ENCODE peak calls at places on chromosome 6, in ten cellular contexts. K is adrenal gland, X is stomach, T is right lobe of liver, J is breast epithelium, W is uterus, Z is IMR-90, L is prostate gland, F is suprapubic skin, R is upper lobe of left lung. N is an unnamed sample. For H3K36me3, the result is how much of the 10 kb centered on the place peaks cover.

GRCh38 chr6:151757506-151757955 is 50.0 kb upstream of the ESR1 start:
- DNase-seq in Z (no peak), L (no peak), R (no peak), J (no peak), W (no peak), F (no peak), X (no peak), K (no peak), T (no peak), N (no peak)

GRCh38 chr6:133001040-133001570 is 186.7 kb downstream of the RPS12 start:
- DNase-seq in T (no peak), F (no peak), L (no peak), J (no peak), Z (no peak), K (no peak), X (no peak), R (no peak), W (no peak), N (no peak)

GRCh38 chr6:148287979-148288378 is 54.7 kb upstream of the SASH1 start:
- DNase-seq in F (no peak), K (no peak), T (no peak), J (no peak), Z (no peak), L (no peak), R (no peak), X (no peak), W (no peak), N (no peak)

GRCh38 chr6:47836046-47836445 is 54.2 kb downstream of the OPN5 start:
- DNase-seq in R (no peak), Z (no peak), L (no peak), X (no peak), J (no peak), F (no peak), T (no peak), W (no peak), K (no peak), N (no peak)

GRCh38 chr6:116438590-116439448 is 22.4 kb upstream of the CALHM6 start:
- DNase-seq in J (no peak), X (no peak), L (no peak), W (no peak), F (no peak), R (no peak), T (no peak), Z (no peak), K (no peak), N (no peak)

GRCh38 chr6:107820571-107821261 is 3.4 kb downstream of the SCML4 start:
- DNase-seq in Z (no peak), J (no peak), K (no peak), L (no peak), X (peak), W (no peak), T (peak), R (no peak), F (no peak), N (no peak)

GRCh38 chr6:22248513-22249308 is 48.1 kb downstream of the PRL start:
- DNase-seq in W (no peak), J (no peak), T (no peak), Z (peak), K (peak), F (no peak), X (no peak), R (no peak), L (no peak), N (no peak)

GRCh38 chr6:133705071-133705470 is 183.8 kb upstream of the TCF21 start:
- DNase-seq in L (no peak), K (no peak), W (no peak), J (no peak), Z (peak), R (no peak), F (no peak), T (no peak), X (no peak), N (no peak)

GRCh38 chr6:100175814-100176275 is 181.8 kb upstream of the MCHR2 start:
- DNase-seq in K (no peak), X (no peak), R (no peak), Z (peak), L (no peak), F (no peak), J (no peak), T (no peak), W (no peak), N (no peak)

GRCh38 chr6:22418714-22419113 is 121.9 kb upstream of the PRL start:
- DNase-seq in R (no peak), K (no peak), J (no peak), X (no peak), W (no peak), Z (no peak), T (no peak), L (no peak), F (no peak), N (no peak)

GRCh38 chr6:4125933-4126864 is 9.2 kb downstream of the ECI2 start:
- DNase-seq in J (no peak), K (peak), T (no peak), W (peak), F (no peak), X (no peak), Z (peak), R (no peak), L (no peak), N (no peak)

GRCh38 chr6:160188773-160189172 is 67.2 kb downstream of the SLC22A1 start:
- DNase-seq in Z (no peak), X (no peak), F (no peak), K (peak), R (no peak), J (no peak), T (no peak), W (no peak), L (no peak), N (no peak)

GRCh38 chr6:148972481-148972880 is 225.7 kb downstream of the UST start:
- DNase-seq in W (no peak), J (peak), K (peak), X (peak), F (no peak), L (peak), R (peak), Z (no peak), T (peak), N (peak)

GRCh38 chr6:166598441-166599138 is 12.1 kb upstream of the RAMACL start:
- DNase-seq in Z (peak), R (peak), F (no peak), W (peak), T (no peak), K (no peak), X (no peak), L (no peak), J (no peak), N (no peak)

GRCh38 chr6:74068945-74069570 is 373.1 kb downstream of the CD109 start:
- DNase-seq in F (no peak), Z (peak), W (no peak), K (no peak), R (no peak), L (no peak), T (no peak), X (no peak), J (no peak), N (no peak)

GRCh38 chr6:116374586-116374985 is 3.8 kb downstream of the DSE start:
- DNase-seq in T (no peak), F (no peak), X (no peak), W (no peak), K (no peak), R (no peak), L (no peak), J (no peak), Z (no peak), N (no peak)

GRCh38 chr6:89021629-89022028 is 58.2 kb upstream of the RNGTT start:
- DNase-seq in R (no peak), J (no peak), Z (no peak), X (no peak), W (no peak), L (peak), F (no peak), K (no peak), T (no peak), N (no peak)

GRCh38 chr6:75693534-75693933 is 55.5 kb upstream of the MYO6 start:
- DNase-seq in T (no peak), Z (peak), J (no peak), W (no peak), L (no peak), X (no peak), R (no peak), F (no peak), K (no peak), N (no peak)

GRCh38 chr6:142301421-142302391 is at the start of gene ADGRG6:
- DNase-seq in Z (peak), W (no peak), T (peak), K (peak), X (peak), J (no peak), L (peak), R (peak), F (peak), N (peak)

GRCh38 chr6:89048985-89049384 is 31.6 kb upstream of the PNRC1 start:
- DNase-seq in J (no peak), T (no peak), F (no peak), Z (peak), R (no peak), K (no peak), X (no peak), L (no peak), W (no peak), N (no peak)

GRCh38 chr6:19771753-19772336 is 65.3 kb upstream of the ID4 start:
- DNase-seq in T (no peak), Z (peak), R (no peak), L (no peak), F (no peak), W (no peak), J (no peak), K (no peak), X (no peak), N (no peak)

GRCh38 chr6:73203098-73203497 is 22.2 kb downstream of the KHDC1L start:
- DNase-seq in J (no peak), T (no peak), F (no peak), R (no peak), X (no peak), L (no peak), K (no peak), W (no peak), Z (peak), N (no peak)

GRCh38 chr6:42268016-42268834 is 50.6 kb upstream of the MRPS10 start:
- DNase-seq in F (no peak), K (no peak), T (no peak), X (no peak), J (no peak), L (no peak), W (no peak), Z (no peak), R (no peak), N (no peak)
- H3K36me3 ChIP-seq in F (under half), K (under half), T (under half), X (under half), J (under half), L (under half), W (under half), Z (under half), R (under half), N (under half)

GRCh38 chr6:158649289-158650143 is at the start of gene SYTL3:
- DNase-seq in L (no peak), K (peak), F (peak), T (peak), Z (peak), W (peak), R (peak), J (no peak), X (peak), N (peak)
- TF ChIP-seq POLR2A in L (peak), K (no peak), F (peak), T (peak), Z (peak), W (no peak), R (peak), J (no peak), X (no peak), N (peak)

GRCh38 chr6:35291491-35291890 is 6.1 kb upstream of the DEF6 start:
- DNase-seq in Z (no peak), L (no peak), T (no peak), R (no peak), K (no peak), F (no peak), J (no peak), X (no peak), W (no peak), N (no peak)

GRCh38 chr6:35293681-35294080 is 3.9 kb upstream of the DEF6 start:
- DNase-seq in X (no peak), F (no peak), T (no peak), K (no peak), Z (no peak), J (no peak), L (no peak), W (no peak), R (no peak), N (no peak)

GRCh38 chr6:35295036-35295435 is 2.6 kb upstream of the DEF6 start:
- DNase-seq in X (no peak), T (no peak), J (no peak), R (no peak), L (no peak), F (peak), W (no peak), Z (no peak), K (no peak), N (no peak)

GRCh38 chr6:35294308-35294945 is 3.2 kb upstream of the DEF6 start:
- DNase-seq in X (peak), F (no peak), Z (peak), W (no peak), L (peak), R (peak), J (no peak), K (no peak), T (no peak), N (peak)

DNA sequence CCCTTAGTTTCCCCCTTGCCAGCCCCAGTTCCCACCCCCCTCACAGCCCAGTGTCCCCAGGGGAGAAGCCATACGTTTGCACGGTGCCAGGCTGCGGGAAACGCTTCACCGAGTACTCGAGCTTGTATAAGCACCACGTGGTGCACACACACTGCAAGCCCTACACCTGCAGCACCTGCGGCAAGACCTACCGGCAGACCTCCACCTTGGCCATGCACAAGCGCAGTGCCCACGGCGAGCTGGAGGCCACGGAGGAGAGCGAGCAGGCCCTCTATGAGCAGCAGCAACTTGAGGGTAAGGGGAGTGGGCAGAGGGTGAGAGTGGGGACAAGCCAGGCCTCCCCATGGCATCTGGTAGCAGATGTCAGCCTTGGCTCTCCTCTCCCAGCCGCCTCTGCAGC is 5.1 kb upstream of the DEF6 start:
- DNase-seq in R (no peak), Z (no peak), L (no peak), K (no peak), X (no peak), J (no peak), W (no peak), T (no peak), F (peak), N (no peak)
- H3K36me3 ChIP-seq in R (half or more), Z (half or more), L (under half), K (under half), X (half or more), J (under half), W (under half), T (under half), F (half or more), N (under half)

DNA sequence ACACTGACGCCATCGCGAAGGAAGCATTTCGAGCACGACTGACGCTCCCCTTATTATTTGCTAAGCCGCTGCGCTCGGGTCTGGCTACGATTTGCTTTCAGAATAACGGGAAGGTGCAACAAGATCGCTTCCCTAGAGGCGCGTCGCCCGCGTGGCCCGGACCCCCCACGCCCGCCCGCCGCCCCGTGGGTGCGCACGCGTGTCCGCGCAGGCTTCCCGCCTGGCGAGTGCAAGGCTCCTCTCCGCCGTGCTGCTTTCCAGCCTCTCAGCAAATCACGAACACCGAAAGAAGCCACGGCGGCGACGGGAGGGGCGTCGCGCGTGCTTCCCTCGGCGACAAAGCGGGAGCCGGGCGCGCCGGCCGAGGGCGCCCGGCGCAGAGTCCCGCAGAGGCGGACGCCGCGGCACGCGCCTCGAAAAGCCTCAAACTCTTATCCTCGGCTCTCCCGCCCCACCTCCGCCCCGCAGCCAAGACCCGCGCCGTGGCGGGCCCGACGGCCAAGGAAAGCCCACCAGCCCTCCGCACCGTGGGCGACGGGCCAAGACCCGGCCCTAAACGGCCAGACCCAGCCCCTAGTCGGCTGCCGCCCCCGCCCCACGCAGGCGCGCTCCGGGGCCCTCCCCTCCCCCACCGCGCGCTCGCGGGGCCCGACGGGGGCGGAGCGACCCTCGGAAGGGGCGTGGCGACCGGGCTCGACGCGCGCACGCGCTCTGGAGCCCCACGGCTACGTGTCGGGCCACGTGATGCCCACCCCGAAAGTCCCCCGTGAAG is 987 bp upstream of the QKI start:
- DNase-seq in Z (peak), F (peak), W (peak), T (peak), K (peak), J (peak), R (peak), X (peak), L (peak), N (peak)
- TF ChIP-seq POLR2A in Z (no peak), F (peak), W (peak), T (peak), K (peak), J (peak), R (peak), X (no peak), L (peak), N (no peak)

DNA sequence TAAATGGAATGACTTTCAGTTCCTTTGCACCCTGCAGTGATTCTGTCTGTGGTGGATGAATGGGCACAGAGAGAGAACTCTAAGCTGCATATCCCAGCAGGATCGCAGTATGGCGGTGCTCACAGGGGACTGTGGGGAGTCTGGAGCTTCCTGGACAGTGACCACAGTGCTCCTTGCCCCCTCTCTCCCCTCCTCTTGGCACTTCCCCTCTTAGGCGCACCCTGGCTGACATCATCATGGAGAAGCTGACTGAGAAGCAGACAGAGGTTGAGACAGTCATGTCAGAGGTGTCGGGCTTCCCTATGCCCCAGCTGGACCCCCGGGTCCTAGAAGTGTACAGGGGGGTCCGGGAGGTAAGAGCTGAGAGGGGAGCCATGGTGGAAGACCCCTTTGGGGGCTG is 8.6 kb downstream of the BYSL start:
- DNase-seq in Z (no peak), R (no peak), W (no peak), X (no peak), K (no peak), F (no peak), L (no peak), T (no peak), J (no peak), N (no peak)
- H3K36me3 ChIP-seq in Z (half or more), R (half or more), W (under half), X (half or more), K (under half), F (half or more), L (under half), T (under half), J (under half), N (half or more)

GRCh38 chr6:28866342-28867077 is 57.3 kb downstream of the TRIM27 start:
- DNase-seq in R (peak), L (peak), J (peak), T (peak), Z (peak), X (peak), W (peak), F (peak), K (peak), N (peak)
- TF ChIP-seq POLR2A in R (peak), L (peak), J (no peak), T (no peak), Z (no peak), X (no peak), W (no peak), F (peak), K (no peak), N (no peak)

GRCh38 chr6:131615275-131615674 is 12.8 kb downstream of the MED23 start:
- DNase-seq in R (no peak), F (no peak), T (no peak), Z (no peak), K (no peak), L (no peak), W (no peak), J (no peak), X (no peak), N (no peak)
- H3K36me3 ChIP-seq in R (half or more), F (half or more), T (under half), Z (under half), K (under half), L (under half), W (under half), J (under half), X (under half), N (half or more)

DNA sequence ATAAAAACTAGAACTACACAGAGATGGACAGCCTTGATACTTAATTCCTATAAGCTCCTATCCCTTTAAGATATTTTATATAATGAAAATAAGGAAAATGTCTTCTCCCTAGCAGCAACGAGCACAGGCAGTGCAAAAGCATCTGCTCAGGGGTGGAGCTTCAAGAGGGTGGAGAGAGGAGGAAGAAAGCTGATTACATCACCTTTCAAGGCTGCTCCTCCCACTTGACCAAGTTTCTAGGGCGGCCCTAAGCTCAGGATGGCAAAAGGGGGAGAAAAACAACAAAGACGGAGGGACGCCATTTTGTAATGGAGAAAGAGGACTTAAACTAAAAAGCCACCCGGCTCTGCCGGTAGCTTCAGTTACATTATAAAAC is 2.2 kb downstream of the PPP1R10 start:
- DNase-seq in K (peak), T (peak), J (peak), Z (peak), W (peak), F (peak), R (peak), X (peak), L (peak), N (peak)
- TF ChIP-seq POLR2A in K (peak), T (peak), J (peak), Z (no peak), W (peak), F (peak), R (peak), X (peak), L (peak), N (no peak)

N was measured in spleen.